ENCODE peak calls at places on chromosomes 7 and 10, in four cellular contexts. O is SK-N-SH, J is IMR-90, X is K562. A is an unnamed sample.

GRCh38 chr7:110569486-110569885 is 521.4 kb upstream of the LRRN3 start:
- DNase-seq in O (no peak), J (peak), X (no peak), A (no peak)

GRCh38 chr7:127177156-127177555 is 75.6 kb downstream of the GRM8 start:
- DNase-seq in O (no peak), J (no peak), X (no peak), A (no peak)

GRCh38 chr7:26656735-26657134 is 207.7 kb downstream of the SKAP2 start:
- DNase-seq in O (no peak), J (no peak), X (no peak), A (no peak)

GRCh38 chr10:58291538-58292174 is 22.7 kb downstream of the CISD1 start:
- DNase-seq in O (peak), J (peak), X (peak), A (no peak)

GRCh38 chr10:109475704-109476103 is 447.6 kb downstream of the XPNPEP1 start:
- DNase-seq in O (peak), J (no peak), X (no peak), A (no peak)

GRCh38 chr7:99267530-99268360 is 4.9 kb upstream of the MYH16 start:
- DNase-seq in O (no peak), J (peak), X (no peak), A (no peak)

GRCh38 chr10:73644015-73644743 is 2.9 kb upstream of the MYOZ1 start:
- DNase-seq in O (peak), J (peak), X (peak), A (peak)

GRCh38 chr10:53387546-53387945 is 615.0 kb upstream of the MBL2 start:
- DNase-seq in O (no peak), J (no peak), X (no peak), A (no peak)

GRCh38 chr7:78620931-78621330 is 822.4 kb downstream of the PHTF2 start:
- DNase-seq in O (no peak), J (peak), X (peak), A (no peak)
- TF ChIP-seq MXI1 in O (no peak), J (no peak), X (no peak), A (no peak)

GRCh38 chr7:2708547-2709310 is 20.7 kb downstream of the AMZ1 start:
- DNase-seq in O (no peak), J (no peak), X (no peak), A (no peak)

GRCh38 chr7:2710256-2710655 is 22.3 kb downstream of the AMZ1 start:
- DNase-seq in O (no peak), J (no peak), X (no peak), A (peak)

GRCh38 chr7:2709553-2710165 is 21.7 kb downstream of the AMZ1 start:
- DNase-seq in O (peak), J (peak), X (peak), A (peak)

GRCh38 chr7:2711895-2712675 is 24.1 kb downstream of the AMZ1 start:
- DNase-seq in O (no peak), J (no peak), X (no peak), A (no peak)

DNA sequence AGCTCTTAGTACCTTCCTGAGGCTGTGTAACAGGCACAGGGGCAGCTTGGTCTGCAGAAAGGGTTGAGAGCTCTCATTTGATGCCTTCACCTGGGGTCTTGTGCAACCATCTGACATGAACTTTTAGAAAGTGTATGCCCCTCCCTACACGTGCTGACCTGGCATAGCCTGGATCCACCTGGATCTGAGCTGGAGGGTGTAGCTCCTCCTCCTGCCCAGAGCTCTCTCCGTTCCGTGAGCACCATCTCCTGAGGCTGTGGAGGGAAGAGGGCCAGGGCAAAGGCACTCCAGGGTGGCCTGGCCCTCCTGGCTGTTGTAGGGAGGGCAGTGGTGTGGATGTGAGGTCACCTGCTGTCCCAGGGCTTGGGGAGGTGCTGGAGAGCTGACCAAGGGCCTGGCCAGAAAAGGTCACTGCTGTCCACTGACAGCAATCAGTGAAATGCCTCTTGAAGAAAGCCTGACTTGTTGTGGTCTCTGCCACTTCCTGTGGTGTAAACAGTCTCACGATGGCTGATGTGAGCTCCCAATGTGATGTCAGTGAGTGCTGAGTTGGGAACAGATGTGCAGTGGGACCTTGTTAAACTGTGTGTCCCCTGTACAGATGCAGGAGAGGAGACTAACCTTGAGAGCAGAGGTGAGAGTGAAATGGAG is 23.0 kb downstream of the AMZ1 start:
- DNase-seq in O (no peak), J (peak), X (peak), A (peak)
- TF ChIP-seq MXI1 in O (no peak), J (no peak), X (no peak), A (peak)

DNA sequence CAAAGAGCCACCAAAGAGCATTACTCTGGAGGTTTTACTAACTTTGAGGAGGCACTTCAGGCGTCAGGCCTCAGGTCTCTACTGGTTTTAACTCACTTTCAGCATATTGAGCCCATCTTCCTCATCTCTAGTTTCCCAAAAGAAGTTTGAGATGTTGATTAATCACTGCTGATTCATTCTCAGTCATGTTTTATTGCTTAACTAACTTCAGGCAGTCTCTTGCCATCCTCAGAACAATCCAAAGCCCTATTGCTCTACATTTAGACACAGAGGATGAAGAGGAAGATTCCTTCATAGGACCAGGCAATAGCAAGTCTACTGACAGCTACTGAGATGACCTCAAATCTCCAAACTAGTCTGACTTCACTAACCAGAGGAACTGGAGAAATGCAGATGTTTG is 39.1 kb upstream of the BET1 start:
- DNase-seq in O (no peak), J (peak), X (no peak), A (no peak)
- TF ChIP-seq MXI1 in O (no peak), J (no peak), X (no peak), A (no peak)

DNA sequence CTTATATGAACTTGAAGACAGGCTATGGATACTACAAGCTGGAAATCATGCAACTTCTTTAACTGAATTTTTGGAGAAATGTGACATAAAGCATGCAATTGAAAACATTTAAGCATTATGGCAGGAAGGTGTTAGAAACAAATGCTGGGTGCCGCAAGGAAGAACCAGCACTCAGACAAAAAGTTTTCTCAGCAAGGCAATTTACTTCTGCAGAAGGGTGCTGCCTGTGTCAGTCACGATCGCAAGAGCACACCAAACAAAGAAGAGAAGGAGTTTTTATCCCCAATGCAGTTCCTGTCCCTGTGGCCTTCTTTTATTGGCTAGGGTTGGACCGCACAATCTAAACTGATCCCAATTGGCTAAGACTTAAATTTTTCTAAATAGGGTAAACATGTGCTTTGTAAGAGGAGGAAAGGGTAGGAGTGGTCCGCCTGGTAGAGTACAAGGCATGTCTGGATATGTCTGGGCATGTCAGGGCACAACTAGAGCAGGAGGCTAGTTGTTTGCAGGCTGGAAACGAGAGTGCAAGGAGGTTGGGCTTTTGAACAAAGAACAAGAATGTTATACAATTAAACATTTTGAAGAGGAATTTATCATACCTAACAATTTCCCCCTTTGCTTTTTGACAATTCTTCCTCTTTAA is 109.6 kb upstream of the FAM3C start:
- DNase-seq in O (no peak), J (no peak), X (no peak), A (no peak)
- TF ChIP-seq MXI1 in O (no peak), J (no peak), X (no peak), A (no peak)

DNA sequence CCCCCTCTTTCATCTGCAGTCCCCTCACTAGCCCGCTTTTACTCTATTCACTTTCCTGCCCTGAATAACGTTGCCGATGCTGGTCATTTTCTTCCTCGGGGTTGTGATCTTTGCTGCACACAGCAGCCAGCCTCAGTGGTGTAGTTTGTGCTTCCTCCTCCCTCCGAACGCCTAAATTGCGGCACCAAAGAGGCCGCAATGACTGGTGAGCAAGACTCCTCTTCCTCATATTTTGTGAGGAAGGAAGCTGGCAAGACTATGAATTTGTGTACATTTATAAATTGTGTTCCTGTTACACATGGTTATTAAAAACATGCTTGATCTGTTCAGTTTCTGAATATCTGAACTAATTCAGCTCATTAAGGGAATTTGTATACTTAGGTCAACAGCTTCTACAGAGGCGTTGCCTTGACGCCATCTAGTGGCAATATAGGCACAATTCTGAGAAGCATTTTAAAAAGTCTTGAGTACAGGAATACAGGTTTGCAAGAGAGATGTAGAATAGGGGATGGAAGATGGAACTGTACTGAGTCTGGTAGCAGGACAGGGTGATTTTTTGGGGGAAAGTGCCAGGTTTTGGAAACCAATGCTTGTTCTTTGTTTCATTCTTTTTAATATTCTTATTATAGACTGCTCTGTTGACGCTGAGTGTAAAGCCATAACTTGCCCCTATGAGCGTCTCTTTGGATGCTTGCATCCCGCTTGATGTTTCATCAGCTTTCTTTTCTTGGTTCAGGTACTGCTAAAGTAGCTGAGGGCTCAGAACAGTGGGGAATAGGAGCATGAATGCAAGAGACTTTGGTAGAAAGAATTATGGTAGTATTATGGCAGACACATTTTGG is 4.1 kb upstream of the TAS2R5 start:
- DNase-seq in O (peak), J (peak), X (peak), A (peak)
- TF ChIP-seq MXI1 in O (no peak), J (no peak), X (no peak), A (no peak)

DNA sequence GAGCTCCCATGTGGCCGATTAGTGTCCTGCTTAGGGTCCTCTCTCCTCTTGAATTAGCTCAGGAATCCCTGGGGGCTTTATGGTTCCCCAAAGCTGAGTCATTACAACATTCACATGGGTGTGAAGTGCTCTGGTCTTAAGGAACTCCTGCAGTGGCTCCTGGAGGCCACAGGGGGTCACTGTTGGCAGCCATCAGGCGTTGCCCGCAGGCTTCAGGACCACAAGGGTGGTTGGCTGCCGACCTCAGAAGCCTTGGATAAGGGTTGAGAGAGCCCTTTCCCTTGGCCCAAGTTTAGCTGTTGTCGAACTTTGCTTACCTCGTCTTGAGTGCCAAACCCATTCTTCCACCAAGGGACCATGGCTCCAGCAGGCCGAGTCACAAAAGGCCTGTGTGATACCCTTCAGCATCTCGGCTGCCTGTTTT is 61.7 kb downstream of the SH2D4B start:
- DNase-seq in O (peak), J (peak), X (peak), A (peak)
- TF ChIP-seq MXI1 in O (no peak), J (no peak), X (no peak), A (no peak)

GRCh38 chr7:80902716-80903308 is 16.0 kb downstream of the SEMA3C start:
- DNase-seq in O (no peak), J (no peak), X (no peak), A (no peak)

GRCh38 chr7:80895056-80895455 is 23.8 kb downstream of the SEMA3C start:
- DNase-seq in O (no peak), J (no peak), X (no peak), A (no peak)

GRCh38 chr7:80902035-80902434 is 16.8 kb downstream of the SEMA3C start:
- DNase-seq in O (no peak), J (no peak), X (no peak), A (no peak)

GRCh38 chr7:80900583-80901576 is 18.0 kb downstream of the SEMA3C start:
- DNase-seq in O (no peak), J (peak), X (no peak), A (no peak)

DNA sequence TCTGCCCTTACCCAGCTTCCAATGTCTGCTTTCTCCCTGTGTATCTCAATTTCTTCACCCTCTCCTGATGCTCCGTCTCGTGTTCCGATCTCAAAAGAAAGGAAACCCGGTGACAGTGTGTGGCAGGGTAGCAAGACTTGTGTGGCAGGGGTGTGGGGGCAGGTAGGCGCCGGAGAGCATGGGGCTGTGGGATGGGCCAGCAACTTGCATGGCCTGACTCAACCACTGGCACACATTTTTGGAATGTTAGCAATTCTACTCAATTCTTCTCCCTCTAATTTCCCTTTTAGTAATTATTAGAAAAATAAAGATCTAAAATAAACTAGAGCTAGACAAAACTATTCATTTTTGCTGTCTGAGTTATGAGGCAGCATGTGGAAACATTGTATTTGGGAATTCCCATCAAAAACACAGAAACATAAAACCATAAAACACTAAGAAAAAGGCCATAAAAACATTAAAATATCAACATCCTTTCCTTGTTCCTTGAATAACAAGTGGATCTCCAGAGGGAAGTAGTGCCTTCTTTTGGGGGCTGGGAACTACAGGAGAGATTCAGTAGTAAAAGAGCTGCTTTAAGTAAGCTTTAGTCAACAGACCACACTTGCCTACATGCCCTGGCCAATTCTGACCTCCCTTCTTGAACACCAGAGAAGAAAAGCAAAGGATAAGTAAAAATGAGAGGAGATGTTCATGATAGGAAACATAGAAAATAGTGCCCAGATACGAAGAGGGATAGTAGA is 21.8 kb downstream of the SEMA3C start:
- DNase-seq in O (no peak), J (no peak), X (no peak), A (no peak)
- TF ChIP-seq MXI1 in O (no peak), J (no peak), X (no peak), A (no peak)

A was measured in GM12878.